ENCODE peak calls at places on chromosomes 13 and 19, in ten cellular contexts. One of them, this sample, is unnamed.

GRCh38 chr13:31274345-31274870 is 74.6 kb downstream of the B3GLCT start:
- DNase-seq in K562: no peak
- DNase-seq in WERI-Rb-1: no peak
- DNase-seq in fibroblast of lung: no peak
- DNase-seq in upper lobe of right lung: no peak
- DNase-seq in PC-3: no peak
- DNase-seq in brain microvascular endothelial cell: peak
- DNase-seq in endodermal cell: no peak
- DNase-seq in right cardiac atrium: no peak
- DNase-seq in breast epithelium: no peak
- DNase-seq in this sample: no peak

GRCh38 chr13:91406619-91407018 is 8.2 kb downstream of the GPC5 start:
- DNase-seq in right cardiac atrium: peak
- DNase-seq in PC-3: peak
- DNase-seq in WERI-Rb-1: peak
- DNase-seq in brain microvascular endothelial cell: peak
- DNase-seq in breast epithelium: no peak
- DNase-seq in endodermal cell: peak
- DNase-seq in fibroblast of lung: peak
- DNase-seq in upper lobe of right lung: no peak
- DNase-seq in K562: peak
- DNase-seq in this sample: no peak

GRCh38 chr19:12769689-12770088 is 5.7 kb downstream of the HOOK2 start:
- DNase-seq in upper lobe of right lung: peak
- DNase-seq in right cardiac atrium: no peak
- DNase-seq in breast epithelium: no peak
- DNase-seq in PC-3: no peak
- DNase-seq in brain microvascular endothelial cell: no peak
- DNase-seq in endodermal cell: peak
- DNase-seq in K562: no peak
- DNase-seq in WERI-Rb-1: peak
- DNase-seq in fibroblast of lung: no peak
- DNase-seq in this sample: no peak

GRCh38 chr13:91537376-91537775 is 139.0 kb downstream of the GPC5 start:
- DNase-seq in right cardiac atrium: no peak
- DNase-seq in endodermal cell: no peak
- DNase-seq in WERI-Rb-1: no peak
- DNase-seq in K562: no peak
- DNase-seq in fibroblast of lung: no peak
- DNase-seq in breast epithelium: no peak
- DNase-seq in PC-3: no peak
- DNase-seq in upper lobe of right lung: no peak
- DNase-seq in brain microvascular endothelial cell: no peak
- DNase-seq in this sample: no peak

GRCh38 chr19:45138303-45138751 is 22.5 kb downstream of the NKPD1 start:
- DNase-seq in right cardiac atrium: no peak
- DNase-seq in fibroblast of lung: no peak
- DNase-seq in upper lobe of right lung: no peak
- DNase-seq in WERI-Rb-1: no peak
- DNase-seq in breast epithelium: no peak
- DNase-seq in PC-3: no peak
- DNase-seq in endodermal cell: no peak
- DNase-seq in K562: no peak
- DNase-seq in brain microvascular endothelial cell: no peak
- DNase-seq in this sample: no peak

GRCh38 chr13:63449549-63449948 is 2033.9 kb upstream of the PCDH20 start:
- DNase-seq in upper lobe of right lung: no peak
- DNase-seq in K562: no peak
- DNase-seq in breast epithelium: no peak
- DNase-seq in WERI-Rb-1: no peak
- DNase-seq in endodermal cell: no peak
- DNase-seq in right cardiac atrium: no peak
- DNase-seq in brain microvascular endothelial cell: no peak
- DNase-seq in PC-3: no peak
- DNase-seq in fibroblast of lung: no peak
- DNase-seq in this sample: no peak

GRCh38 chr13:95128045-95128643 is 173.1 kb downstream of the ABCC4 start:
- DNase-seq in right cardiac atrium: no peak
- DNase-seq in WERI-Rb-1: no peak
- DNase-seq in endodermal cell: no peak
- DNase-seq in brain microvascular endothelial cell: no peak
- DNase-seq in K562: no peak
- DNase-seq in PC-3: peak
- DNase-seq in breast epithelium: no peak
- DNase-seq in fibroblast of lung: peak
- DNase-seq in upper lobe of right lung: no peak
- DNase-seq in this sample: no peak

GRCh38 chr19:17933414-17934129 is 757 bp downstream of the CCDC124 start:
- DNase-seq in right cardiac atrium: no peak
- DNase-seq in endodermal cell: no peak
- DNase-seq in brain microvascular endothelial cell: peak
- DNase-seq in PC-3: peak
- DNase-seq in upper lobe of right lung: no peak
- DNase-seq in breast epithelium: no peak
- DNase-seq in fibroblast of lung: peak
- DNase-seq in WERI-Rb-1: no peak
- DNase-seq in K562: peak
- DNase-seq in this sample: no peak

DNA sequence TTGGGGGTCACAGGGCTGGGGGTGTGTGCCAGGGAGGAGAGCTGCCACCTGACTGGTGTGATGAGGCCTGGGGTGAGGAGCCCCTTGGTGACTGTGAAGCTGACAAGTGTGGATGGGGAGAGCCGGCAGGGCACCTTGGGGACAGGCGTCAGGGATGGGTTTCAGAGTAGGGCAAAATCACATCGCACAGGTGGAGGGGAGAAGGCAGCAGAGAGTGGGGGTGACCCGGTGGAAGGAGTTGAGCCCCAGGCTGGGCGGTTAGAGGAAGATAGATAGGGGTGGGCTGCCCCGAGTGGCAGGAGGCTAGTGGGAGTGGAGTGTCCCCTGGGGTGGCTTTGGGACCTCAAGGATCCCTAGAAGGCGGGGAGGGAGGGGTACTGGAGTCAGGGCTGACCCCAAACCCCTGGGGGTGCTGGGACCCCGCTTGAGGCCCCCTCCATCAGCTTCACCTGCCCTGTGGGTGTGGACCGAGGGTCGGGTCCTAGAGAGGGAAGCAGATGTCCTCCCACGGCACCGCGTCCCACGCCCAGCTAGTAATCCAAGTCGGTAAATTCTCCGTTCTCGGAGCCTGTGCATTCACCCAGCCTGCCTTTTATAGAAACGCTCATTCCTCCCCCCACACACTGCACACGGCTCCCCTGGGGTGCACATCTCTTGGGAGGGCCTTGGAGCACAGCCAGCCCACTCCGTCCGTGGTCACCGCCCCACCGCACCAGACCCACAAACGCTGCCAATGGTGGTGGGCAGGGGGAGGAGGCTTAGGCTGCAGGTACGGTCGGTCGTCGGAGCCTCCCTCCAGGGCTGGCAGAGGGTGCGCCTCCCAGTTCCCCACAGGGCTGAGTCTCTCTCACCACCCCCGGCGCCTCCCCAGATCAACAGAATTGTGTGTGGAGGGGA is 2.4 kb downstream of the CTXN1 start:
- DNase-seq in brain microvascular endothelial cell: no peak
- DNase-seq in right cardiac atrium: peak
- DNase-seq in WERI-Rb-1: no peak
- DNase-seq in upper lobe of right lung: no peak
- DNase-seq in K562: no peak
- DNase-seq in fibroblast of lung: no peak
- DNase-seq in breast epithelium: no peak
- DNase-seq in endodermal cell: no peak
- DNase-seq in PC-3: no peak
- DNase-seq in this sample: no peak
- H3K27ac ChIP-seq in brain microvascular endothelial cell: no peak
- H3K27ac ChIP-seq in right cardiac atrium: no peak
- H3K27ac ChIP-seq in WERI-Rb-1: no peak
- H3K27ac ChIP-seq in upper lobe of right lung: no peak
- H3K27ac ChIP-seq in K562: no peak
- H3K27ac ChIP-seq in fibroblast of lung: no peak
- H3K27ac ChIP-seq in breast epithelium: no peak
- H3K27ac ChIP-seq in endodermal cell: no peak
- H3K27ac ChIP-seq in PC-3: no peak
- H3K27ac ChIP-seq in this sample: no peak

DNA sequence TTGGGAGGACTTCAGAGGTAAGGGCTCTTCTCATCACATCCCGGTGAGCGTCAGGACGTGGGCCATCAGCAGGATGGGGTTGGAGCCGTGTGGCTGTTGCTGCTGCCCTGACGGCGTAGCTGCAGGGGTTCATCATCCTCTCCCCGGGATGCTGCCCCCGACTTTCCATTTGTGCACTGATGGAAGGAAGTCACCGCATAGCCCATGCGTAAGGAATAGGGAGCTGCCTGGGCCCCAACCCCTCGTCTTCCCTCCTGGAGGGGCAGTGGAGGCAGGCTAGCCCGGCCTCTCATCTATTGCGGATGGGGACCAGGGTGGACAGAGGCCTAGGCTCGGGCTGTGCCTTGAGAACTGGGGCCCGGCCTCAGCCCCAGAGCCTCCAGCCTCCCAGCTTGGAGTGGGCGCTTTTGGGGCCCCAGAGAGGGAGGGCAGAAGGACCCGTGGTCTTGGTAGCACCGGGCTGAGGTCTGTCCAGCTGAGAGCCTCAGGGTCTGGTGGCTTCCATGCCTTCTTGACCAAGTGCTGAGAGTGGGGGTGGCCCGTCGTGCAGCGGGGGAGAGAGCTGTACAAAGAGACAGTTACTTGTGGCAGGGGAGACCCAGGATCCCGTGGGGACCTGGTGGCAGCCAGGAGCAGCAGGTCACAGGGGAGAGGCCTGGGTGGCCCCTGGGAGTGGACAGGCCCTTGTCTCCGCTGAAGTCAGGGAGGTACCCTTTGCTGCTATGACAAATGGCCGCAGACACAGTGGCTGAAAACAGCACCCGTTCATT is 44.0 kb downstream of the KDM4B start:
- DNase-seq in PC-3: no peak
- DNase-seq in breast epithelium: no peak
- DNase-seq in right cardiac atrium: no peak
- DNase-seq in endodermal cell: no peak
- DNase-seq in brain microvascular endothelial cell: no peak
- DNase-seq in fibroblast of lung: no peak
- DNase-seq in WERI-Rb-1: no peak
- DNase-seq in K562: no peak
- DNase-seq in upper lobe of right lung: no peak
- DNase-seq in this sample: no peak
- H3K27ac ChIP-seq in PC-3: no peak
- H3K27ac ChIP-seq in breast epithelium: no peak
- H3K27ac ChIP-seq in right cardiac atrium: no peak
- H3K27ac ChIP-seq in endodermal cell: peak
- H3K27ac ChIP-seq in brain microvascular endothelial cell: no peak
- H3K27ac ChIP-seq in fibroblast of lung: no peak
- H3K27ac ChIP-seq in WERI-Rb-1: no peak
- H3K27ac ChIP-seq in K562: no peak
- H3K27ac ChIP-seq in upper lobe of right lung: no peak
- H3K27ac ChIP-seq in this sample: no peak

GRCh38 chr13:99040536-99041141 is 62.8 kb upstream of the DOCK9 start:
- DNase-seq in right cardiac atrium: no peak
- DNase-seq in breast epithelium: no peak
- DNase-seq in PC-3: peak
- DNase-seq in brain microvascular endothelial cell: no peak
- DNase-seq in K562: no peak
- DNase-seq in upper lobe of right lung: no peak
- DNase-seq in endodermal cell: no peak
- DNase-seq in WERI-Rb-1: no peak
- DNase-seq in fibroblast of lung: no peak
- DNase-seq in this sample: no peak

GRCh38 chr13:99042851-99043250 is 65.0 kb upstream of the DOCK9 start:
- DNase-seq in right cardiac atrium: no peak
- DNase-seq in fibroblast of lung: no peak
- DNase-seq in PC-3: no peak
- DNase-seq in breast epithelium: no peak
- DNase-seq in brain microvascular endothelial cell: no peak
- DNase-seq in K562: no peak
- DNase-seq in endodermal cell: no peak
- DNase-seq in upper lobe of right lung: no peak
- DNase-seq in WERI-Rb-1: peak
- DNase-seq in this sample: no peak

GRCh38 chr13:99041337-99041736 is 63.5 kb upstream of the DOCK9 start:
- DNase-seq in brain microvascular endothelial cell: no peak
- DNase-seq in K562: no peak
- DNase-seq in upper lobe of right lung: no peak
- DNase-seq in PC-3: no peak
- DNase-seq in breast epithelium: no peak
- DNase-seq in endodermal cell: no peak
- DNase-seq in WERI-Rb-1: no peak
- DNase-seq in right cardiac atrium: no peak
- DNase-seq in fibroblast of lung: no peak
- DNase-seq in this sample: no peak

GRCh38 chr13:99039718-99040280 is 61.9 kb upstream of the DOCK9 start:
- DNase-seq in K562: no peak
- DNase-seq in right cardiac atrium: no peak
- DNase-seq in brain microvascular endothelial cell: no peak
- DNase-seq in endodermal cell: no peak
- DNase-seq in breast epithelium: no peak
- DNase-seq in WERI-Rb-1: no peak
- DNase-seq in PC-3: no peak
- DNase-seq in fibroblast of lung: no peak
- DNase-seq in upper lobe of right lung: no peak
- DNase-seq in this sample: no peak

DNA sequence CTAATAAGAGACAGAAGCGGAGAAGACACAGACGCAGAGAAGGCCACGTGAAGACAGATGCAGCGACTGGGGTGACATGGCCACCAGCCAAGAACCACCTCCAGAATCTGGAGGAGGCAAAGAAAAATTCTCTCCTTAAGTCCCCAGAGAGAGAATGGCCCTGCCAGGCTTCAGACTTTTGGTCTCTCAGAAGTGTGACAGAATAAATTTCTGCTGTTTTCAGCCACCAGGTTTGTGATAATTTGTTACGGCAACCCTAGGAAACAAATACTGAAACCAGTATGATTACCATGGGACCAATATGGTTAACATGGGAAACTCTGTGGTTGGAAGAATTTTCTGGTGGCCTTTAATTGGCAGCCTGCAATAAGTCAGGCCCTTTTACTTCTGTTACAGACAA is 63.9 kb upstream of the DOCK9 start:
- DNase-seq in endodermal cell: no peak
- DNase-seq in fibroblast of lung: no peak
- DNase-seq in K562: no peak
- DNase-seq in WERI-Rb-1: no peak
- DNase-seq in breast epithelium: no peak
- DNase-seq in PC-3: no peak
- DNase-seq in right cardiac atrium: no peak
- DNase-seq in upper lobe of right lung: no peak
- DNase-seq in brain microvascular endothelial cell: no peak
- DNase-seq in this sample: no peak
- H3K27ac ChIP-seq in endodermal cell: no peak
- H3K27ac ChIP-seq in fibroblast of lung: no peak
- H3K27ac ChIP-seq in K562: no peak
- H3K27ac ChIP-seq in WERI-Rb-1: no peak
- H3K27ac ChIP-seq in breast epithelium: no peak
- H3K27ac ChIP-seq in PC-3: no peak
- H3K27ac ChIP-seq in right cardiac atrium: no peak
- H3K27ac ChIP-seq in upper lobe of right lung: no peak
- H3K27ac ChIP-seq in brain microvascular endothelial cell: no peak
- H3K27ac ChIP-seq in this sample: no peak

DNA sequence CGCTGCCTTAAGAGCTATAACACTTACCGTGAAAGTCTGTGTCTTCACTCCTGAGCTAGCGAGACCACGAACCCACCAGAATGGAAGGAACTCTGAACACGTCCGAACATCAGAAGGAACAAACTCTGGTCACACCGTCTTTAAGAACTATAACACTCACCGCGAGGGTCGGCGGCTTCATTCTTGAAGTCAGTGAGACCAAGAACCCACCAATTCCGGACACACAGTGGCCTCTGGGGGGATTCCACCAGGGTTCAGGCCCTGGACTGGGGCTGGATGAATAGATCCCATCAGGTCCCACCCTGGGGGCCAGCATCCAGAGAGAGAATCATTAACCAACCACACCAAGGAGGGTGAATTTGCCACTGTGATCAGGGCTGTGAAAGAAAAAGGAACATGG is 55.8 kb upstream of the ATP12A start:
- DNase-seq in fibroblast of lung: no peak
- DNase-seq in WERI-Rb-1: no peak
- DNase-seq in breast epithelium: no peak
- DNase-seq in upper lobe of right lung: no peak
- DNase-seq in brain microvascular endothelial cell: no peak
- DNase-seq in endodermal cell: no peak
- DNase-seq in K562: no peak
- DNase-seq in right cardiac atrium: no peak
- DNase-seq in PC-3: no peak
- DNase-seq in this sample: no peak
- H3K27ac ChIP-seq in fibroblast of lung: no peak
- H3K27ac ChIP-seq in WERI-Rb-1: no peak
- H3K27ac ChIP-seq in breast epithelium: no peak
- H3K27ac ChIP-seq in upper lobe of right lung: no peak
- H3K27ac ChIP-seq in brain microvascular endothelial cell: no peak
- H3K27ac ChIP-seq in endodermal cell: no peak
- H3K27ac ChIP-seq in K562: no peak
- H3K27ac ChIP-seq in right cardiac atrium: no peak
- H3K27ac ChIP-seq in PC-3: no peak
- H3K27ac ChIP-seq in this sample: no peak